ENCODE peak calls at places on chromosome 7, in five cellular contexts. One of them, this sample, is unnamed. For H3K4me1 and H3K36me3, the result is how much of the 10 kb centered on the place peaks cover.

GRCh38 chr7:74479961-74480829 is 26.5 kb downstream of the GTF2IRD1 start:
- DNase-seq in A673: no peak
- DNase-seq in ascending aorta: peak
- DNase-seq in suprapubic skin: peak
- DNase-seq in HCT116: no peak
- DNase-seq in this sample: no peak

GRCh38 chr7:124843336-124843735 is 77.7 kb upstream of the GPR37 start:
- DNase-seq in A673: no peak
- DNase-seq in ascending aorta: no peak
- DNase-seq in suprapubic skin: no peak
- DNase-seq in HCT116: no peak
- DNase-seq in this sample: no peak

GRCh38 chr7:19421871-19422270 is 276.6 kb upstream of the FERD3L start:
- DNase-seq in A673: no peak
- DNase-seq in ascending aorta: no peak
- DNase-seq in suprapubic skin: no peak
- DNase-seq in HCT116: no peak
- DNase-seq in this sample: no peak

GRCh38 chr7:104979167-104979841 is 34.7 kb upstream of the KMT2E start:
- DNase-seq in A673: peak
- DNase-seq in ascending aorta: no peak
- DNase-seq in suprapubic skin: no peak
- DNase-seq in HCT116: no peak
- DNase-seq in this sample: no peak

GRCh38 chr7:144830024-144830785 is 5.6 kb downstream of the TPK1 start:
- DNase-seq in A673: no peak
- DNase-seq in ascending aorta: no peak
- DNase-seq in suprapubic skin: no peak
- DNase-seq in HCT116: no peak
- DNase-seq in this sample: no peak

GRCh38 chr7:5296015-5296621 is 13.4 kb downstream of the SLC29A4 start:
- DNase-seq in A673: no peak
- DNase-seq in ascending aorta: no peak
- DNase-seq in suprapubic skin: no peak
- DNase-seq in HCT116: no peak
- DNase-seq in this sample: no peak

GRCh38 chr7:99137418-99138180 is 6.3 kb downstream of the SMURF1 start:
- DNase-seq in A673: peak
- DNase-seq in ascending aorta: no peak
- DNase-seq in suprapubic skin: no peak
- DNase-seq in HCT116: no peak
- DNase-seq in this sample: no peak

GRCh38 chr7:120733143-120733542 is 124.8 kb downstream of the TSPAN12 start:
- DNase-seq in A673: no peak
- DNase-seq in ascending aorta: no peak
- DNase-seq in suprapubic skin: no peak
- DNase-seq in HCT116: peak
- DNase-seq in this sample: no peak

GRCh38 chr7:75623390-75624133 is 115.2 kb downstream of the HIP1 start:
- DNase-seq in A673: peak
- DNase-seq in ascending aorta: no peak
- DNase-seq in suprapubic skin: no peak
- DNase-seq in HCT116: no peak
- DNase-seq in this sample: no peak

GRCh38 chr7:101518348-101518747 is 110.7 kb downstream of the MYL10 start:
- DNase-seq in A673: no peak
- DNase-seq in ascending aorta: no peak
- DNase-seq in suprapubic skin: no peak
- DNase-seq in HCT116: no peak
- DNase-seq in this sample: no peak

GRCh38 chr7:105198223-105198622 is 184.2 kb downstream of the KMT2E start:
- DNase-seq in A673: no peak
- DNase-seq in ascending aorta: no peak
- DNase-seq in suprapubic skin: no peak
- DNase-seq in HCT116: no peak
- DNase-seq in this sample: no peak

GRCh38 chr7:132437730-132438129 is 138.5 kb downstream of the PLXNA4 start:
- DNase-seq in A673: no peak
- DNase-seq in ascending aorta: no peak
- DNase-seq in suprapubic skin: no peak
- DNase-seq in HCT116: no peak
- DNase-seq in this sample: no peak

GRCh38 chr7:44220732-44221131 is 20.0 kb downstream of the YKT6 start:
- DNase-seq in A673: no peak
- DNase-seq in ascending aorta: no peak
- DNase-seq in suprapubic skin: no peak
- DNase-seq in HCT116: no peak
- DNase-seq in this sample: no peak

GRCh38 chr7:7687800-7688199 is 30.6 kb downstream of the RPA3 start:
- DNase-seq in A673: no peak
- DNase-seq in ascending aorta: no peak
- DNase-seq in suprapubic skin: no peak
- DNase-seq in HCT116: no peak
- DNase-seq in this sample: no peak

GRCh38 chr7:54877683-54878082 is 118.7 kb upstream of the SEC61G start:
- DNase-seq in A673: no peak
- DNase-seq in ascending aorta: no peak
- DNase-seq in suprapubic skin: no peak
- DNase-seq in HCT116: peak
- DNase-seq in this sample: no peak

GRCh38 chr7:108077714-108078113 is 52.4 kb downstream of the LAMB4 start:
- DNase-seq in A673: peak
- DNase-seq in ascending aorta: no peak
- DNase-seq in suprapubic skin: no peak
- DNase-seq in HCT116: no peak
- DNase-seq in this sample: no peak

GRCh38 chr7:157436763-157437480 is 100.1 kb downstream of the DNAJB6 start:
- DNase-seq in A673: no peak
- DNase-seq in ascending aorta: no peak
- DNase-seq in suprapubic skin: peak
- DNase-seq in HCT116: no peak
- DNase-seq in this sample: no peak

GRCh38 chr7:11831383-11831726 is 643 bp downstream of the THSD7A start:
- DNase-seq in A673: peak
- DNase-seq in ascending aorta: no peak
- DNase-seq in suprapubic skin: no peak
- DNase-seq in HCT116: no peak
- DNase-seq in this sample: no peak

GRCh38 chr7:71687831-71688599 is 556.1 kb downstream of the GALNT17 start:
- DNase-seq in A673: no peak
- DNase-seq in ascending aorta: no peak
- DNase-seq in suprapubic skin: no peak
- DNase-seq in HCT116: no peak
- DNase-seq in this sample: no peak

GRCh38 chr7:39314869-39315268 is 251.3 kb upstream of the YAE1 start:
- DNase-seq in A673: no peak
- DNase-seq in ascending aorta: no peak
- DNase-seq in suprapubic skin: no peak
- DNase-seq in HCT116: no peak
- DNase-seq in this sample: no peak

GRCh38 chr7:148492157-148492860 is 98.3 kb upstream of the C7orf33 start:
- DNase-seq in A673: no peak
- DNase-seq in ascending aorta: no peak
- DNase-seq in suprapubic skin: no peak
- DNase-seq in HCT116: no peak
- DNase-seq in this sample: no peak

GRCh38 chr7:149799397-149800168 is 26.2 kb upstream of the ZNF467 start:
- DNase-seq in A673: peak
- DNase-seq in ascending aorta: no peak
- DNase-seq in suprapubic skin: no peak
- DNase-seq in HCT116: no peak
- DNase-seq in this sample: peak

GRCh38 chr7:30743371-30744074 is 8.4 kb upstream of the INMT start:
- DNase-seq in A673: no peak
- DNase-seq in ascending aorta: no peak
- DNase-seq in suprapubic skin: no peak
- DNase-seq in HCT116: no peak
- DNase-seq in this sample: peak

GRCh38 chr7:93720106-93720505 is 145.6 kb upstream of the CALCR start:
- DNase-seq in A673: no peak
- DNase-seq in ascending aorta: no peak
- DNase-seq in suprapubic skin: no peak
- DNase-seq in HCT116: no peak
- DNase-seq in this sample: no peak

GRCh38 chr7:30285067-30285530 is 702 bp downstream of the ZNRF2 start:
- DNase-seq in A673: peak
- DNase-seq in ascending aorta: no peak
- DNase-seq in suprapubic skin: peak
- DNase-seq in HCT116: no peak
- DNase-seq in this sample: peak

GRCh38 chr7:2522780-2523433 is 3.3 kb downstream of the LFNG start:
- DNase-seq in A673: peak
- DNase-seq in ascending aorta: no peak
- DNase-seq in suprapubic skin: no peak
- DNase-seq in HCT116: peak
- DNase-seq in this sample: no peak

GRCh38 chr7:93119191-93119905 is 1.6 kb upstream of the SAMD9 start:
- DNase-seq in A673: no peak
- DNase-seq in ascending aorta: no peak
- DNase-seq in suprapubic skin: no peak
- DNase-seq in HCT116: no peak
- DNase-seq in this sample: no peak

GRCh38 chr7:2732959-2733584 is 45.1 kb downstream of the AMZ1 start:
- DNase-seq in A673: no peak
- DNase-seq in ascending aorta: no peak
- DNase-seq in suprapubic skin: no peak
- DNase-seq in HCT116: no peak
- DNase-seq in this sample: peak

GRCh38 chr7:67512481-67512880 is 515.8 kb downstream of the TYW1 start:
- DNase-seq in A673: no peak
- DNase-seq in ascending aorta: no peak
- DNase-seq in suprapubic skin: no peak
- DNase-seq in HCT116: no peak
- DNase-seq in this sample: no peak

GRCh38 chr7:41886906-41887311 is 184.0 kb upstream of the INHBA start:
- DNase-seq in A673: peak
- DNase-seq in ascending aorta: no peak
- DNase-seq in suprapubic skin: peak
- DNase-seq in HCT116: no peak
- DNase-seq in this sample: no peak
- H3K4me1 ChIP-seq in A673: under half
- H3K4me1 ChIP-seq in ascending aorta: under half
- H3K4me1 ChIP-seq in suprapubic skin: under half
- H3K4me1 ChIP-seq in HCT116: under half
- H3K4me1 ChIP-seq in this sample: under half

GRCh38 chr7:56175086-56175760 is 59.0 kb upstream of the NUPR2 start:
- DNase-seq in A673: no peak
- DNase-seq in ascending aorta: no peak
- DNase-seq in suprapubic skin: peak
- DNase-seq in HCT116: no peak
- DNase-seq in this sample: no peak

GRCh38 chr7:56175784-56176183 is 59.6 kb upstream of the NUPR2 start:
- DNase-seq in A673: no peak
- DNase-seq in ascending aorta: no peak
- DNase-seq in suprapubic skin: no peak
- DNase-seq in HCT116: no peak
- DNase-seq in this sample: no peak

DNA sequence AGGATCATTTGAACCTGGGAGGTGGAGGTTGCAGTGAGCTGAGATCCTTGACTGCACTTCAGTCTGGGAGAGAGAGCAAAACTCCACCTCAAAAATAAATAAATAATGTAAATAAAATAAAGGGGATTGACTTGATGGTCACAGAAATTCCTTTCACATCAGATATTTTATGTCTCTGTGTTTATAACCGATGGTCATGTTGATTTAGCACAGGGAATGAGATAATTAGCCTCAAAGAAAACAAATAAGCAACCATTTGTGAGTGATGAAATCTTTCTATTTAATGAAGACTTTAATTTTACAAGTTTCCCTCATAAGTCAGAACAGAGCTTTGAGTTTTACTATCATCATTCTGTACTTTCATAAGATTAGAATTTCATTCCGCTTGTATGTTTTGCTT is 64.8 kb upstream of the NUPR2 start:
- DNase-seq in A673: no peak
- DNase-seq in ascending aorta: no peak
- DNase-seq in suprapubic skin: no peak
- DNase-seq in HCT116: no peak
- DNase-seq in this sample: no peak
- H3K27ac ChIP-seq in A673: no peak
- H3K27ac ChIP-seq in ascending aorta: no peak
- H3K27ac ChIP-seq in suprapubic skin: no peak
- H3K27ac ChIP-seq in HCT116: no peak
- H3K27ac ChIP-seq in this sample: no peak

DNA sequence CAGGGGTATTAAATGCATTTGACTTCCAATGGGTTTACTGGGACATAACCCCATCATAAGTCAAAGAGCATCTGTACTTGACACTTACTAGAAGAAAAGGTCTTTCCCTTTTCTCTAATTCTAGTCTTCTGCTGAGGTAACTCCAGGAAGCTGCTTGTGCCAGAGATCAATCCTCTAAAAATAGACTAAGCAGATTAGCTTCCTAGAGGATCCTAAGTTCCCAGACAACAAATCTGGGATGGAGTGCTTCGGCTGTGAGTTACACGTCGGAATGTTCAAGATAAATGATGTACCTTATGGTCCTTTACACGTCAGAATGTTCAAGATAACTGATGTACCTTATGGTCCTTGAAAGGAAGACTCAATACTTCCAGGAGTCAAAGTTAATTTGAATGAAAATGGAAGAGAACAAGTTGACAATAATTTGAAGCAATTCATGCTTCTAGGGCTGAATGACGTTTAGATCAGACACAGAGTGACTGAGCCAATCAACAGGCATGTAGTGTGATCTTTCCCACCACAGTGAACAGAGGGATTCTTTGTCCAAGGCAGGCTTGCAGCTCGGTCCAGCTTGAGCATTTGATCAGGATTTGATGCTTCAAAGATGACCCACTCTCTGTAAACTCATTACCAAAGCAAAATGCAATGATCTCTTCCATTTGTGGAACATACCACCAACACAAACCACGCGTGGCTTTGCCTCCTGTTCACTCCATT is 63.8 kb downstream of the SLC37A3 start:
- DNase-seq in A673: no peak
- DNase-seq in ascending aorta: no peak
- DNase-seq in suprapubic skin: no peak
- DNase-seq in HCT116: no peak
- DNase-seq in this sample: no peak
- H3K36me3 ChIP-seq in A673: under half
- H3K36me3 ChIP-seq in ascending aorta: under half
- H3K36me3 ChIP-seq in suprapubic skin: under half
- H3K36me3 ChIP-seq in HCT116: under half
- H3K36me3 ChIP-seq in this sample: under half

DNA sequence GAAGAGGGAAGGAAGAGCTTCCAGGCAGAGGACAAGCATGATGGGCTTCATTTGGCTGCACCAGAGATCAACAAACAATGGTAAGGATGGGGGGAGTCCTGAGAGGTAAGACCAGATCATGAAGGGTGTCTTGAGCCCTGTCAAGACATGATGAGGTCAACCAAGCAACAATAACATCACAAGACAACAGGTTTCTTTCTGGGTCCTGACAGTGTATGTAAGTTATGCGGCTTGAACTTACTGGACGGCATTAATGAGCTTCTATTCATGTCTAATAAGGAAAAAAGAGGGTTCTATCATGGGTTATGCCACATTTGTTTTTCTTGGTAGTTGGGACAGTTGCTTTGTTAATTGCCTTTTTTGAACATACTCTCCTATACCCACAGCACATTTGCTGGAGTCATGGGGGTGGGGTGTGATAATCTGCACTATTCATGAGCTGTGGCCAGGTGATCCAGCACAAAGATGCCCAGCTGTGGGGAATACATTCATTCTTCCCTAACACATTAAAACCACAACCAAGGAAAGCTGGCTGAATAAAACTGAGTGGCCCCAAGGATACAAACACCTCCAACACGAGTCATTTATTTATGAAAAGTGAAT is 168.8 kb upstream of the KLF14 start:
- DNase-seq in A673: no peak
- DNase-seq in ascending aorta: no peak
- DNase-seq in suprapubic skin: no peak
- DNase-seq in HCT116: no peak
- DNase-seq in this sample: no peak
- H3K4me1 ChIP-seq in A673: half or more
- H3K4me1 ChIP-seq in ascending aorta: half or more
- H3K4me1 ChIP-seq in suprapubic skin: half or more
- H3K4me1 ChIP-seq in HCT116: half or more
- H3K4me1 ChIP-seq in this sample: half or more